ENCODE peak calls at places on chromosomes 7 and 10, in eight cellular contexts. One of them, this sample, is unnamed. For H3K9me3, the result is how much of the 10 kb centered on the place peaks cover.

GRCh38 chr10:50946991-50947781 is 61.8 kb upstream of the A1CF start:
- DNase-seq in Panc1: no peak
- DNase-seq in kidney: no peak
- DNase-seq in AG04450: no peak
- DNase-seq in adrenal gland: no peak
- DNase-seq in IMR-90: peak
- DNase-seq in breast epithelium: no peak
- DNase-seq in PC-3: no peak
- DNase-seq in this sample: no peak

GRCh38 chr7:42283553-42283952 is 46.5 kb upstream of the GLI3 start:
- DNase-seq in Panc1: no peak
- DNase-seq in AG04450: no peak
- DNase-seq in adrenal gland: no peak
- DNase-seq in breast epithelium: peak
- DNase-seq in PC-3: peak
- DNase-seq in IMR-90: no peak
- DNase-seq in kidney: no peak
- DNase-seq in this sample: no peak

GRCh38 chr7:25851332-25852248 is 300.4 kb upstream of the NFE2L3 start:
- DNase-seq in PC-3: peak
- DNase-seq in adrenal gland: peak
- DNase-seq in IMR-90: peak
- DNase-seq in kidney: peak
- DNase-seq in breast epithelium: peak
- DNase-seq in Panc1: peak
- DNase-seq in AG04450: peak
- DNase-seq in this sample: peak

GRCh38 chr10:17056781-17057191 is 72.8 kb downstream of the CUBN start:
- DNase-seq in adrenal gland: no peak
- DNase-seq in Panc1: no peak
- DNase-seq in breast epithelium: no peak
- DNase-seq in IMR-90: peak
- DNase-seq in PC-3: peak
- DNase-seq in kidney: no peak
- DNase-seq in AG04450: no peak
- DNase-seq in this sample: no peak

GRCh38 chr10:89428873-89429272 is 14.5 kb downstream of the IFIT5 start:
- DNase-seq in AG04450: no peak
- DNase-seq in adrenal gland: no peak
- DNase-seq in breast epithelium: peak
- DNase-seq in kidney: no peak
- DNase-seq in Panc1: no peak
- DNase-seq in IMR-90: no peak
- DNase-seq in PC-3: no peak
- DNase-seq in this sample: no peak

GRCh38 chr7:5231811-5232484 is 41.9 kb downstream of the WIPI2 start:
- DNase-seq in AG04450: no peak
- DNase-seq in IMR-90: no peak
- DNase-seq in adrenal gland: no peak
- DNase-seq in kidney: peak
- DNase-seq in breast epithelium: no peak
- DNase-seq in Panc1: no peak
- DNase-seq in PC-3: no peak
- DNase-seq in this sample: no peak

GRCh38 chr10:88157981-88158465 is 294.6 kb downstream of the PTEN start:
- DNase-seq in PC-3: no peak
- DNase-seq in IMR-90: peak
- DNase-seq in AG04450: peak
- DNase-seq in Panc1: no peak
- DNase-seq in breast epithelium: no peak
- DNase-seq in adrenal gland: peak
- DNase-seq in kidney: no peak
- DNase-seq in this sample: peak

GRCh38 chr7:116953372-116953726 is at the start of gene ST7:
- DNase-seq in IMR-90: peak
- DNase-seq in adrenal gland: peak
- DNase-seq in Panc1: peak
- DNase-seq in AG04450: no peak
- DNase-seq in PC-3: peak
- DNase-seq in breast epithelium: peak
- DNase-seq in kidney: peak
- DNase-seq in this sample: peak

GRCh38 chr10:126073606-126074005 is 177.2 kb downstream of the FANK1 start:
- DNase-seq in kidney: no peak
- DNase-seq in Panc1: no peak
- DNase-seq in PC-3: peak
- DNase-seq in AG04450: no peak
- DNase-seq in breast epithelium: no peak
- DNase-seq in IMR-90: peak
- DNase-seq in adrenal gland: no peak
- DNase-seq in this sample: no peak

GRCh38 chr7:100539436-100540006 is 518 bp downstream of the AGFG2 start:
- DNase-seq in breast epithelium: no peak
- DNase-seq in IMR-90: no peak
- DNase-seq in AG04450: no peak
- DNase-seq in PC-3: no peak
- DNase-seq in kidney: no peak
- DNase-seq in adrenal gland: peak
- DNase-seq in Panc1: no peak
- DNase-seq in this sample: no peak

GRCh38 chr7:4645241-4645640 is 36.9 kb upstream of the FOXK1 start:
- DNase-seq in kidney: no peak
- DNase-seq in breast epithelium: no peak
- DNase-seq in adrenal gland: no peak
- DNase-seq in AG04450: no peak
- DNase-seq in Panc1: no peak
- DNase-seq in PC-3: no peak
- DNase-seq in IMR-90: no peak
- DNase-seq in this sample: no peak

GRCh38 chr7:22594020-22594419 is 94.0 kb upstream of the STEAP1B start:
- DNase-seq in IMR-90: no peak
- DNase-seq in Panc1: no peak
- DNase-seq in breast epithelium: no peak
- DNase-seq in kidney: no peak
- DNase-seq in PC-3: peak
- DNase-seq in adrenal gland: no peak
- DNase-seq in AG04450: no peak
- DNase-seq in this sample: no peak

GRCh38 chr7:51785806-51786205 is 469.2 kb upstream of the COBL start:
- DNase-seq in AG04450: no peak
- DNase-seq in IMR-90: no peak
- DNase-seq in Panc1: no peak
- DNase-seq in adrenal gland: no peak
- DNase-seq in breast epithelium: no peak
- DNase-seq in kidney: no peak
- DNase-seq in PC-3: no peak
- DNase-seq in this sample: no peak

GRCh38 chr10:130352291-130352645 is 216.1 kb downstream of the GLRX3 start:
- DNase-seq in Panc1: no peak
- DNase-seq in PC-3: no peak
- DNase-seq in adrenal gland: no peak
- DNase-seq in breast epithelium: no peak
- DNase-seq in kidney: peak
- DNase-seq in IMR-90: no peak
- DNase-seq in AG04450: no peak
- DNase-seq in this sample: no peak

GRCh38 chr10:3534433-3534832 is 250.6 kb downstream of the KLF6 start:
- DNase-seq in kidney: no peak
- DNase-seq in Panc1: no peak
- DNase-seq in IMR-90: peak
- DNase-seq in PC-3: no peak
- DNase-seq in AG04450: no peak
- DNase-seq in breast epithelium: no peak
- DNase-seq in adrenal gland: no peak
- DNase-seq in this sample: no peak

GRCh38 chr7:71465741-71466189 is 333.8 kb downstream of the GALNT17 start:
- DNase-seq in PC-3: no peak
- DNase-seq in kidney: no peak
- DNase-seq in Panc1: no peak
- DNase-seq in breast epithelium: no peak
- DNase-seq in IMR-90: no peak
- DNase-seq in AG04450: no peak
- DNase-seq in adrenal gland: no peak
- DNase-seq in this sample: no peak

GRCh38 chr7:55515569-55516279 is 56.6 kb downstream of the VOPP1 start:
- DNase-seq in AG04450: no peak
- DNase-seq in IMR-90: no peak
- DNase-seq in Panc1: no peak
- DNase-seq in kidney: peak
- DNase-seq in breast epithelium: no peak
- DNase-seq in PC-3: no peak
- DNase-seq in adrenal gland: no peak
- DNase-seq in this sample: no peak

GRCh38 chr7:129159539-129159938 is 15.0 kb downstream of the TSPAN33 start:
- DNase-seq in kidney: no peak
- DNase-seq in breast epithelium: no peak
- DNase-seq in adrenal gland: no peak
- DNase-seq in Panc1: no peak
- DNase-seq in PC-3: no peak
- DNase-seq in AG04450: no peak
- DNase-seq in IMR-90: no peak
- DNase-seq in this sample: no peak

GRCh38 chr10:127577376-127577775 is 28.3 kb downstream of the NPS start:
- DNase-seq in adrenal gland: no peak
- DNase-seq in PC-3: peak
- DNase-seq in Panc1: no peak
- DNase-seq in AG04450: no peak
- DNase-seq in IMR-90: peak
- DNase-seq in kidney: no peak
- DNase-seq in breast epithelium: no peak
- DNase-seq in this sample: no peak
- TF ChIP-seq CTCF in adrenal gland: peak
- TF ChIP-seq CTCF in PC-3: peak
- TF ChIP-seq CTCF in Panc1: peak
- TF ChIP-seq CTCF in AG04450: peak
- TF ChIP-seq CTCF in IMR-90: peak
- TF ChIP-seq CTCF in kidney: no peak
- TF ChIP-seq CTCF in breast epithelium: no peak
- TF ChIP-seq CTCF in this sample: no peak

DNA sequence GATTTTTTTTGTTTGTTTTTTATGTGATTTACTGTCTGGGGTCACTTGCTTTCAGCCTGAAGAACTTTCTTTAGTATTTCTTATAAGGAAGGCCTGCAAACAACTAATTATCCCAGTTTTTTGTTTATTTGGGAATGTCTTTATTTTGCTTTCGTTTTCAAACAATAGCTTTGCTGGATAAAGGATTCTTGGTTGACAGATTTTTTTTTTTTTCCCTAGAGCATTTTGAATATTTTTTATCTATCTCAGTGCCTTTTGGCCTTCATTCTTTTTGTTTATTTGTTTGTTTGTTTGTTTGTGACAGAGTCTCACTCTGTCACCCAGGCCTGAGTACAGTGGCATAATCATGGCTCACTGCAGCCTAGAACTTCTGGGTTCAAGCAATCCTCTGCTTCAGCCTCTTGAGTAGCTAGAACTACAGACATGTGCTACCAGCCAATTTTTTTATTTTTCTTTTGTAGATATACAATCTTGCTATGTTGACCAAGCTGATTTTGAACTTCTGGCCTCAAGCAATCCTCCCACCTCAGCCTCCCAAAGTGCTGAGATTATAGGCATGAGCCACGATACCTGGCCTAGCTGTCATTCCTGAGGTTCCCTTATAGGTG is 46.3 kb upstream of the FZD9 start:
- DNase-seq in Panc1: no peak
- DNase-seq in breast epithelium: no peak
- DNase-seq in IMR-90: no peak
- DNase-seq in kidney: no peak
- DNase-seq in AG04450: no peak
- DNase-seq in PC-3: no peak
- DNase-seq in adrenal gland: no peak
- DNase-seq in this sample: no peak
- H3K9me3 ChIP-seq in Panc1: under half
- H3K9me3 ChIP-seq in breast epithelium: under half
- H3K9me3 ChIP-seq in IMR-90: under half
- H3K9me3 ChIP-seq in kidney: under half
- H3K9me3 ChIP-seq in AG04450: under half
- H3K9me3 ChIP-seq in PC-3: under half
- H3K9me3 ChIP-seq in adrenal gland: under half
- H3K9me3 ChIP-seq in this sample: under half

GRCh38 chr10:113300628-113301027 is 252.2 kb upstream of the HABP2 start:
- DNase-seq in IMR-90: no peak
- DNase-seq in adrenal gland: no peak
- DNase-seq in Panc1: no peak
- DNase-seq in kidney: no peak
- DNase-seq in breast epithelium: no peak
- DNase-seq in PC-3: no peak
- DNase-seq in AG04450: no peak
- DNase-seq in this sample: no peak

GRCh38 chr10:113303747-113304146 is 249.1 kb upstream of the HABP2 start:
- DNase-seq in breast epithelium: no peak
- DNase-seq in PC-3: peak
- DNase-seq in IMR-90: peak
- DNase-seq in AG04450: no peak
- DNase-seq in adrenal gland: no peak
- DNase-seq in kidney: no peak
- DNase-seq in Panc1: no peak
- DNase-seq in this sample: no peak

GRCh38 chr10:113302062-113302461 is 250.8 kb upstream of the HABP2 start:
- DNase-seq in PC-3: peak
- DNase-seq in adrenal gland: no peak
- DNase-seq in breast epithelium: no peak
- DNase-seq in kidney: no peak
- DNase-seq in AG04450: no peak
- DNase-seq in IMR-90: no peak
- DNase-seq in Panc1: no peak
- DNase-seq in this sample: no peak

GRCh38 chr10:113298616-113299015 is 254.2 kb upstream of the HABP2 start:
- DNase-seq in IMR-90: no peak
- DNase-seq in AG04450: no peak
- DNase-seq in adrenal gland: no peak
- DNase-seq in kidney: no peak
- DNase-seq in Panc1: no peak
- DNase-seq in breast epithelium: no peak
- DNase-seq in PC-3: no peak
- DNase-seq in this sample: no peak

GRCh38 chr10:113301342-113301984 is 251.4 kb upstream of the HABP2 start:
- DNase-seq in Panc1: no peak
- DNase-seq in PC-3: no peak
- DNase-seq in kidney: no peak
- DNase-seq in breast epithelium: no peak
- DNase-seq in AG04450: no peak
- DNase-seq in IMR-90: no peak
- DNase-seq in adrenal gland: no peak
- DNase-seq in this sample: no peak
- TF ChIP-seq CTCF in Panc1: no peak
- TF ChIP-seq CTCF in PC-3: peak
- TF ChIP-seq CTCF in kidney: no peak
- TF ChIP-seq CTCF in breast epithelium: no peak
- TF ChIP-seq CTCF in AG04450: no peak
- TF ChIP-seq CTCF in IMR-90: no peak
- TF ChIP-seq CTCF in adrenal gland: no peak
- TF ChIP-seq CTCF in this sample: no peak

DNA sequence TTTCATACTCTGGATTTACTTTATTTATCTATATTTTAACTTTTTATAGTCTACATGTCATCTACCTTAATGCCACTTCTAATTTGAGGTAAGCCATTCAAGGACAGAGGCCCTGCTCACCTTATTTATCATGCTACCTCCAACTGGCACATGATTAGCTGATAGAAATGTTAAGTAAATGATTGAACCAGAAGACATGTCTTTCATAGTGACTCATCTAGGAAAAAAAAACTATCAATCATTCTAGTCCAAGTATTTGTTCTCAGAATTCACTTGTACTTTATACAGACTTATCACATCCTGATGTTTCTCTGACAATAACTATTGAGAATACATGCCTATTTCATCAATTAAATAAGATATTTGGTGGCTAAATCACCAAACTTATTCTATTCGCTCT is 856.3 kb downstream of the XPNPEP1 start:
- DNase-seq in Panc1: no peak
- DNase-seq in breast epithelium: no peak
- DNase-seq in AG04450: no peak
- DNase-seq in IMR-90: no peak
- DNase-seq in PC-3: no peak
- DNase-seq in kidney: no peak
- DNase-seq in adrenal gland: no peak
- DNase-seq in this sample: no peak
- H3K9me3 ChIP-seq in Panc1: under half
- H3K9me3 ChIP-seq in breast epithelium: under half
- H3K9me3 ChIP-seq in AG04450: under half
- H3K9me3 ChIP-seq in IMR-90: under half
- H3K9me3 ChIP-seq in PC-3: under half
- H3K9me3 ChIP-seq in kidney: under half
- H3K9me3 ChIP-seq in adrenal gland: under half
- H3K9me3 ChIP-seq in this sample: under half

This sample was measured in tibial nerve.